ENCODE peak calls at places on chromosome 19, in five cellular contexts. R is heart left ventricle, T is heart right ventricle, P is cardiac fibroblast, Z is body of pancreas. O is an unnamed sample.
A peak's percentile ranks its signal among the peaks of the same experiment; 100 is the strongest.

GRCh38 chr19:47595937-47596336 is 13.0 kb upstream of the BICRA start:
- DNase-seq in R (no peak), T (no peak), P (no peak), Z (no peak), O (no peak)

GRCh38 chr19:42282036-42282762 is 13.1 kb downstream of the CIC start:
- DNase-seq in R (no peak), T (peak; percentile 29), P (peak; percentile 28), Z (peak; percentile 26), O (no peak)

GRCh38 chr19:6828698-6829633 is 56.5 kb downstream of the VAV1 start:
- DNase-seq in R (no peak), T (no peak), P (peak; percentile 11), Z (no peak), O (no peak)

GRCh38 chr19:43628646-43629326 is 9.4 kb upstream of the ZNF428 start:
- DNase-seq in R (no peak), T (no peak), P (no peak), Z (no peak), O (no peak)

GRCh38 chr19:55109527-55110291 is 7.7 kb downstream of the PPP1R12C start:
- DNase-seq in R (no peak), T (no peak), P (no peak), Z (no peak), O (no peak)

GRCh38 chr19:49642488-49643035 is 553 bp downstream of the SCAF1 start:
- DNase-seq in R (no peak), T (no peak), P (peak; percentile 8), Z (no peak), O (no peak)

GRCh38 chr19:48194041-48194871 is 23.8 kb downstream of the ZSWIM9 start:
- DNase-seq in R (no peak), T (no peak), P (peak; percentile 27), Z (no peak), O (no peak)

GRCh38 chr19:13764101-13764807 is at the start of gene MRI1:
- DNase-seq in R (peak; percentile 90), T (peak; percentile 83), P (peak; percentile 67), Z (peak; percentile 78), O (peak; percentile 80)

GRCh38 chr19:3387645-3388589 is 21.5 kb downstream of the NFIC start:
- DNase-seq in R (peak; percentile 89), T (peak; percentile 79), P (no peak), Z (peak; percentile 96), O (peak; percentile 84)

GRCh38 chr19:41597600-41598041 is 21.7 kb downstream of the CEACAM21 start:
- DNase-seq in R (no peak), T (peak; percentile 58), P (peak; percentile 75), Z (peak; percentile 70), O (peak; percentile 85)

GRCh38 chr19:45403781-45404556 is 900 bp downstream of the PPP1R13L start:
- DNase-seq in R (peak; percentile 77), T (peak; percentile 68), P (peak; percentile 54), Z (peak; percentile 76), O (peak; percentile 69)

GRCh38 chr19:4304509-4305252 is at the start of gene FSD1:
- DNase-seq in R (no peak), T (no peak), P (peak; percentile 47), Z (no peak), O (no peak)

DNA sequence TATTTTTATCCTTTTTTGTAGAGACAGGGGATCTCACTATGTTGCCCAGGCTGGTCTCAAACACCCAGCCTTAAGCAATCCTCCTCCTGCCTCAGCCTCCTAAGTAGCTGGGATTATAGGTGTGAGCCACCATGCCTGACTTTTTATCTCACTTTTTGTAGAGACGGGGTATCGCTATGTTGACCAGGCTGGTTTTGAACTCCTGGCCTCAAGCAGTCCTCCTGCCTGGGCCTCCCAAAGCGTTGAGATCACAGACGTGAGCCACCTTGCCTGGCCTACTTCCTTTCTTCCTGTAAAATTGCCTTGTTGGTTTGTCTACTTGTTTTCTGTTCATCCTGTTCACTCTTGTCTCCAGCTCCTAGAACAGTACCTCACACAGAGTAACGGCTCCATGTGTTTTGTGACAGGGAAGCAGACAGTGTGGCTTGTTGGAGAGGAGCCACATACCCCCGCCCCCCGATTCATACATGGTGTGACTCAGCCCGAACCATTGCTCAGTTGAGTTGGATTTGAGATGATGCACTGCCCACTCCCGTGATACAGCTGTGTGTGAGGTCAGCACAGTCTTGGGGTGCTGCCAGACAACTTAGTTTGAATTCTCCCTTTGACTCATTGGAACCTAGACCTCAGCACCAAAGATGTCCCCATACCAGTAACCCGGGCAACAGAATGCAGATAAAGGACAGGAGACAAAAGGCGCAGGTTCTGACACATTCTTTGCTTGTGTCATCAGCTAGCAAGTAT is 34.2 kb downstream of the GPR42 start:
- DNase-seq in R (no peak), T (no peak), P (peak; percentile 97), Z (no peak), O (no peak)
- TF ChIP-seq CTCF in R (no peak), T (no peak), P (no peak), Z (no peak), O (no peak)

GRCh38 chr19:8147579-8147978 is 1.8 kb downstream of the FBN3 start:
- DNase-seq in R (no peak), T (no peak), P (no peak), Z (no peak), O (no peak)

GRCh38 chr19:8148088-8148409 is 1.3 kb downstream of the FBN3 start:
- DNase-seq in R (no peak), T (no peak), P (no peak), Z (no peak), O (no peak)

GRCh38 chr19:8146877-8147575 is 2.4 kb downstream of the FBN3 start:
- DNase-seq in R (no peak), T (no peak), P (no peak), Z (no peak), O (no peak)

GRCh38 chr19:8149261-8150094 is at the start of gene FBN3:
- DNase-seq in R (no peak), T (no peak), P (no peak), Z (no peak), O (no peak)

GRCh38 chr19:8148410-8149231 is 771 bp downstream of the FBN3 start:
- DNase-seq in R (no peak), T (no peak), P (no peak), Z (no peak), O (no peak)
- H3K4me3 ChIP-seq in R (peak overlapping the region; percentile 30), T (peak overlapping the region; percentile 36), P (no peak overlapping the region), Z (no peak overlapping the region), O (peak overlapping the region; percentile 41)

GRCh38 chr19:11964858-11965645 is at the start of gene ZNF763:
- DNase-seq in R (peak; percentile 95), T (peak; percentile 95), P (peak; percentile 81), Z (peak; percentile 92), O (peak; percentile 97)
- TF ChIP-seq CTCF in R (no peak), T (no peak), P (no peak), Z (no peak), O (peak; percentile 9)

GRCh38 chr19:33794578-33795369 is 1.9 kb upstream of the KCTD15 start:
- DNase-seq in R (peak; percentile 72), T (no peak), P (peak; percentile 57), Z (no peak), O (no peak)
- H3K4me3 ChIP-seq in R (peak overlapping the region; percentile 84), T (peak overlapping the region; percentile 82), P (peak overlapping the region; percentile 68), Z (peak overlapping the region; percentile 70), O (peak overlapping the region; percentile 87)

DNA sequence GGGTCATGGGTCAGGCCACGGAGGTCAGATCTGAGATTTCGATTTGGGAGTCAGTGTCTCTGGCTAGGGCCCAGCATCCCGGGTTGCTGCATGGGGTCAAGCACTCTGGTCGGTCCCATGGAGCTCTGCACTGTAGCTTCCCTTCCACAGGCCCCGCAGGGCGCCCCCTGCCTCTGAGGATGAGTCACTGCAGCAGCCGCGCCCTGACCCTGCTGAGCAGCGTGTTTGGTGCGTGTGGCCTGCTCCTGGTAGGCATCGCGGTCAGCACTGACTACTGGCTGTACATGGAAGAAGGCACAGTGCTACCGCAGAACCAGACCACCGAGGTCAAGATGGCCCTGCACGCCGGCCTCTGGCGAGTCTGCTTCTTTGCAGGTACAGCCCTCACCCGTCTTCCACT is 3.6 kb downstream of the CACNG7 start:
- DNase-seq in R (no peak), T (no peak), P (no peak), Z (no peak), O (no peak)
- TF ChIP-seq CTCF in R (no peak), T (no peak), P (peak; percentile 32), Z (no peak), O (no peak)

GRCh38 chr19:16540948-16541347 is 1.3 kb downstream of the CHERP start:
- DNase-seq in R (no peak), T (no peak), P (no peak), Z (no peak), O (no peak)

GRCh38 chr19:16542894-16543498 is 759 bp upstream of the CHERP start:
- DNase-seq in R (no peak), T (no peak), P (peak; percentile 29), Z (no peak), O (no peak)

GRCh38 chr19:16544468-16545231 is 2.4 kb upstream of the CHERP start:
- DNase-seq in R (no peak), T (no peak), P (no peak), Z (no peak), O (no peak)

GRCh38 chr19:16541526-16542044 is 652 bp downstream of the CHERP start:
- DNase-seq in R (no peak), T (no peak), P (peak; percentile 19), Z (no peak), O (no peak)

GRCh38 chr19:16542045-16542893 is at the start of gene CHERP:
- DNase-seq in R (peak; percentile 97), T (peak; percentile 94), P (peak; percentile 92), Z (peak; percentile 93), O (peak; percentile 90)
- H3K4me3 ChIP-seq in R (peak within 1 kb of the TSS; percentile 94), T (peak within 1 kb of the TSS; percentile 100), P (peak within 1 kb of the TSS; percentile 97), Z (peak within 1 kb of the TSS; percentile 98), O (peak within 1 kb of the TSS; percentile 88)

GRCh38 chr19:15721208-15721607 is 6.6 kb upstream of the OR10H2 start:
- DNase-seq in R (no peak), T (no peak), P (no peak), Z (no peak), O (no peak)
- TF ChIP-seq CTCF in R (no peak), T (no peak), P (no peak), Z (no peak), O (no peak)

GRCh38 chr19:625257-625656 is 8.1 kb downstream of the POLRMT start:
- DNase-seq in R (no peak), T (no peak), P (no peak), Z (no peak), O (no peak)

GRCh38 chr19:623974-624373 is 9.4 kb downstream of the POLRMT start:
- DNase-seq in R (no peak), T (no peak), P (peak; percentile 88), Z (no peak), O (no peak)

GRCh38 chr19:622666-623065 is 10.7 kb downstream of the POLRMT start:
- DNase-seq in R (no peak), T (no peak), P (no peak), Z (no peak), O (no peak)

GRCh38 chr19:623175-623916 is 10.0 kb downstream of the POLRMT start:
- DNase-seq in R (no peak), T (no peak), P (no peak), Z (no peak), O (no peak)

GRCh38 chr19:624433-625109 is 8.8 kb downstream of the POLRMT start:
- DNase-seq in R (no peak), T (no peak), P (no peak), Z (no peak), O (no peak)
- H3K4me3 ChIP-seq in R (no peak overlapping the region), T (no peak overlapping the region), P (no peak overlapping the region), Z (no peak overlapping the region), O (no peak overlapping the region)

GRCh38 chr19:33143897-33144405 is 12.0 kb downstream of the WDR88 start:
- DNase-seq in R (peak; percentile 79), T (peak; percentile 57), P (peak; percentile 62), Z (peak; percentile 57), O (peak; percentile 73)
- TF ChIP-seq CTCF in R (peak; percentile 91), T (peak; percentile 91), P (peak; percentile 96), Z (peak; percentile 97), O (peak; percentile 96)

GRCh38 chr19:34118879-34119748 is 53.2 kb upstream of the LSM14A start:
- DNase-seq in R (no peak), T (no peak), P (no peak), Z (no peak), O (no peak)
- H3K4me3 ChIP-seq in R (no peak overlapping the region), T (no peak overlapping the region), P (no peak overlapping the region), Z (no peak overlapping the region), O (no peak overlapping the region)

O was measured in right atrium auricular region.